ENCODE peak calls at places on chromosome 19, in four cellular contexts. P is HEK293T, L is K562, E is HepG2. K is an unnamed sample.
A peak's percentile ranks its signal among the peaks of the same experiment; 100 is the strongest.

GRCh38 chr19:20247016-20247683 is 80.1 kb downstream of the ZNF486 start:
- DNase-seq in E (no peak), P (no peak), L (no peak), K (peak; percentile 69)

GRCh38 chr19:31282346-31282745 is 66.9 kb downstream of the TSHZ3 start:
- DNase-seq in P (no peak), E (no peak), L (no peak), K (no peak)

GRCh38 chr19:38837304-38837626 is 5.7 kb upstream of the ECH1 start:
- DNase-seq in P (no peak), L (no peak), E (no peak), K (no peak)

GRCh38 chr19:19107663-19108062 is 30.6 kb downstream of the TMEM161A start:
- DNase-seq in L (no peak), E (no peak), P (no peak), K (peak; percentile 50)

GRCh38 chr19:53927745-53928144 is 18.7 kb downstream of the CACNG7 start:
- DNase-seq in P (peak; percentile 50), L (peak; percentile 52), E (peak; percentile 33), K (peak; percentile 88)

GRCh38 chr19:32876919-32877285 is 7.3 kb upstream of the SLC7A9 start:
- DNase-seq in L (no peak), E (no peak), P (no peak), K (no peak)

GRCh38 chr19:4715529-4716221 is 8.0 kb downstream of the DPP9 start:
- DNase-seq in E (peak; percentile 80), P (no peak), L (no peak), K (no peak)

GRCh38 chr19:34282611-34283519 is 28.5 kb downstream of the GARRE1 start:
- DNase-seq in P (no peak), E (no peak), L (no peak), K (no peak)

GRCh38 chr19:53037101-53038097 is 7.1 kb upstream of the ERVV-2 start:
- DNase-seq in L (peak; percentile 39), P (no peak), E (no peak), K (peak; percentile 76)

GRCh38 chr19:41876847-41877489 is at the start of gene CD79A:
- DNase-seq in E (no peak), P (no peak), L (no peak), K (no peak)

GRCh38 chr19:44725684-44726083 is 22.8 kb upstream of the BCL3 start:
- DNase-seq in P (no peak), L (peak; percentile 38), E (no peak), K (no peak)

GRCh38 chr19:38655148-38655824 is 7.8 kb downstream of the ACTN4 start:
- DNase-seq in L (no peak), E (no peak), P (no peak), K (no peak)

GRCh38 chr19:33147538-33147937 is 15.6 kb downstream of the WDR88 start:
- DNase-seq in L (no peak), E (no peak), P (no peak), K (peak; percentile 61)

GRCh38 chr19:36152061-36152885 is at the start of gene COX7A1:
- DNase-seq in L (no peak), P (no peak), E (no peak), K (no peak)

GRCh38 chr19:58204566-58204965 is 21.7 kb downstream of the ZNF274 start:
- DNase-seq in P (no peak), L (no peak), E (no peak), K (no peak)

GRCh38 chr19:53432088-53432661 is 391 bp downstream of the ZNF761 start:
- DNase-seq in P (peak; percentile 15), E (no peak), L (peak; percentile 39), K (peak; percentile 39)

GRCh38 chr19:17114414-17114831 is 38.8 kb downstream of the MYO9B start:
- DNase-seq in L (no peak), P (no peak), E (no peak), K (peak; percentile 35)

GRCh38 chr19:17111766-17112165 is 36.2 kb downstream of the MYO9B start:
- DNase-seq in E (no peak), P (no peak), L (no peak), K (no peak)

GRCh38 chr19:17113127-17113785 is 37.7 kb downstream of the MYO9B start:
- DNase-seq in E (no peak), L (no peak), P (no peak), K (no peak)

GRCh38 chr19:17112271-17112670 is 36.7 kb downstream of the MYO9B start:
- DNase-seq in P (no peak), L (no peak), E (no peak), K (no peak)

DNA sequence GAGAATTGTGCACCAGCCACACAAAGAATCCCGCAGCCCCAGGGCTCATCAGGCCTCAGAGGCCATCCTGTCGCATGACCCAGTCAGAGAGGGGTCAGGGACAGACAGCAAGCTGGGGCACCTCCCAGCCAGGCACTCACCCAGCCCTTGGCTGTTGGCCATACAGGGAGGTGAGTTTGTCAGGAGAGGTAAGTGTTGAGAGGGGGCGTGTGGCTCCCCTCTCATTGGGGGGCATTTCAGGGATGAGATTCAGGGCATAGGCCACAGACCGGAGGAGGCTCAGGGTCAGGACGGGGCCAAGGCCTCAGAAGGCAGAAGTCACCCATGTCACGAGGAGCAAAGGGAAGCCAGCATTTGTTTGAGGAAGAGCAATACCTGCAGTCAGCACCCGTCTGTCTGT is 37.1 kb downstream of the MYO9B start:
- DNase-seq in P (no peak), L (no peak), E (no peak), K (no peak)
- TF ChIP-seq ELF4 in P (no peak), L (no peak), E (no peak), K (no peak)

DNA sequence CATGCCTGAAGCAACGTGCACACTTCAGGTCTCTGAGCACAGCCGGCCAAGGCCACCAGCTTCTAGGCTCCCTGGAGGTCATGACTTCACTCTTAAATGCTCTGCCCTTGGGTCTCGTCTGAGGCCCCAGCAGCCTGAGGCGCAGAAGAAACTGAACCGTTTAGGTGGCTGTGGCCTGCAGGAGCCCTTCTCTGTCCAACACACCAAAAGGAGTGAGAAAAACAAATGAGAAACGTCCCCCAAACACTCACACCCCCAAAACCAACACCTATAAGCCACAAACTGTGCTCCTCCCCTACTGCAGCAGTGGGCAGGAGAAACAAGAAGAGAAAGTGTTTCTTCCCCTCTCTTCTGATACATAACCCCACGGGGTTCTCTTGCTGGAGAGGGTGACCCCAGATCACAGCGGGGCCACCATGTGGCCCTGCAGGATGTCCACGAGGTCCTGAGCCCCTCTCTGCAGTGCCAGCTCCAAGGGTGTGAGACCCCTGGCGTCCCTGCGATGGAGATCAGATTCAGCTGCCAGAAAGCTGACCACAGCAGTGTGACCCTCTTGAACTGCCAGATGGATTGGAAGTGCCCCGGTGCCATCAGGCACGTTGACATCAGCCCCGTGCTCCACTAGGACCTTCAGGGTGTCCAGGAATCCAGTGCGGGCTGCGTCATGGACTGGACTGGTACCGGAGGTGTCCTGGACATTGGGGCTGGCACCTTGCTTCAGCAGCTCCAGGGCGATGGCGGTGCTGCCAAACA is 1.0 kb upstream of the KRI1 start:
- DNase-seq in E (no peak), P (no peak), L (no peak), K (no peak)
- TF ChIP-seq ELF4 in E (no peak), P (no peak), L (no peak), K (no peak)

DNA sequence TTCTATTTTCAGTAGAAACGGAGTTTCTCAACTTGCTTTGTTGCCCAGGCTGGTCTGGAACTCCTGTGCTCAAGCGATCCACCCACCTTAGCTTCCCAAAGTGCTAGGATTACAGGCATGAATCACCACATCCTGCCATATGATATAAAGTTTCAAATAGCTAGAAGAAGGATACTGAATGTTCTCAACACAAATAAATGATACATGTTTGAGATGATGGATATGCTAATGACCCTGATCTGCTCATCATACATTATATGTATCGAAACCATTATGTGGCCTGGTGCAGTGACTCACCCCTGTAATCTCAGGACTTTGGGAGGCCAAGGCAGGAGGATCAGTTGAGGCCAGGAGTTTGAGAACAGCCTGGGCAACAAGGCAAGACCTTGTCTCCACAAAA is 11.5 kb downstream of the CIB3 start:
- DNase-seq in P (no peak), L (no peak), E (no peak), K (no peak)
- TF ChIP-seq ELF4 in P (no peak), L (no peak), E (no peak), K (no peak)

DNA sequence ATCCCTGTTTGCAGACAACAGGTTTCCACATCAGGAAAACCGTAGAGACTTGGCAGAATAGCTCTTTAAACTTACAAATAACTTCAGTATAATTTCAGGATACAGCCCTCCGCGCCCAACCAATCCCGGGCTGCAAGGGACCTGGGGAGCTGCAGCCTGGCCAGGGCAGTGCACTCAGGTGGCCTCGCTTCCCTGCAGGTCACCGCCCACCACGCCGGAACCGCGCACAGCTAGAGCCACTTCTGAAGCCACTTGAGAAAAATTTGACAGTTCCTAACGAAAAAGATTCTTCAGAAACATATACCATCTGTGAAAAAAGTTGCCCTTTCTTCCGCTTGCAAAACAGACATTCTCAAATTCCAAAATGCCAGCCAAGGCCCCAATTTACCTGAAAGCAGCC is 11.1 kb downstream of the ZNF91 start:
- DNase-seq in P (no peak), E (no peak), L (no peak), K (no peak)
- TF ChIP-seq ELF4 in P (no peak), E (no peak), L (no peak), K (no peak)

GRCh38 chr19:6211632-6212402 is 68.0 kb downstream of the MLLT1 start:
- DNase-seq in E (no peak), P (no peak), L (no peak), K (no peak)

GRCh38 chr19:6210721-6211600 is 68.8 kb downstream of the MLLT1 start:
- DNase-seq in L (no peak), P (no peak), E (no peak), K (no peak)

GRCh38 chr19:6213266-6213595 is 66.5 kb downstream of the MLLT1 start:
- DNase-seq in E (no peak), L (no peak), P (no peak), K (no peak)

GRCh38 chr19:6213696-6214585 is 65.8 kb downstream of the MLLT1 start:
- DNase-seq in L (peak; percentile 33), P (no peak), E (no peak), K (no peak)

GRCh38 chr19:6212403-6213265 is 67.1 kb downstream of the MLLT1 start:
- DNase-seq in L (no peak), P (no peak), E (no peak), K (no peak)
- TF ChIP-seq ELF4 in L (no peak), P (no peak), E (no peak), K (no peak)

GRCh38 chr19:283395-283794 is 7.8 kb downstream of the PLPP2 start:
- DNase-seq in L (no peak), E (no peak), P (no peak), K (no peak)
- TF ChIP-seq ELF4 in L (no peak), E (no peak), P (no peak), K (no peak)

GRCh38 chr19:50203281-50204080 is at the start of gene MYH14:
- DNase-seq in E (peak; percentile 79), P (peak; percentile 99), L (peak; percentile 96), K (peak; percentile 96)
- TF ChIP-seq ELF4 in E (no peak), P (no peak), L (no peak), K (no peak)

GRCh38 chr19:49764341-49764740 is 1.2 kb upstream of the TSKS start:
- DNase-seq in L (no peak), P (no peak), E (no peak), K (no peak)

GRCh38 chr19:49761625-49762311 is 1.3 kb downstream of the TSKS start:
- DNase-seq in P (no peak), L (peak; percentile 76), E (peak; percentile 25), K (no peak)

GRCh38 chr19:49758292-49758691 is 4.8 kb downstream of the TSKS start:
- DNase-seq in P (no peak), L (peak; percentile 17), E (no peak), K (no peak)

GRCh38 chr19:49763230-49763629 is at the start of gene TSKS:
- DNase-seq in P (no peak), E (no peak), L (no peak), K (no peak)

GRCh38 chr19:49761249-49761624 is 1.9 kb downstream of the TSKS start:
- DNase-seq in E (no peak), L (no peak), P (no peak), K (no peak)
- TF ChIP-seq ELF4 in E (no peak), L (no peak), P (no peak), K (no peak)